ENCODE peak calls at places on chromosomes 1 and 21, in four cellular contexts. One of them, this sample, is unnamed.

GRCh38 chr1:201192478-201192804 is 1.8 kb downstream of the IGFN1 start:
- DNase-seq in HepG2: no peak
- DNase-seq in K562: no peak
- DNase-seq in SK-N-SH: no peak
- DNase-seq in this sample: no peak

GRCh38 chr1:235597867-235598553 is 51.6 kb downstream of the GNG4 start:
- DNase-seq in HepG2: peak; percentile 27
- DNase-seq in K562: peak; percentile 30
- DNase-seq in SK-N-SH: no peak
- DNase-seq in this sample: no peak

GRCh38 chr1:116163533-116163932 is 52.3 kb downstream of the MAB21L3 start:
- DNase-seq in HepG2: no peak
- DNase-seq in K562: no peak
- DNase-seq in SK-N-SH: no peak
- DNase-seq in this sample: no peak

GRCh38 chr21:36719614-36720013 is 20.7 kb downstream of the SIM2 start:
- DNase-seq in HepG2: no peak
- DNase-seq in K562: no peak
- DNase-seq in SK-N-SH: no peak
- DNase-seq in this sample: no peak

GRCh38 chr1:244092293-244093264 is 41.5 kb downstream of the ZBTB18 start:
- DNase-seq in HepG2: no peak
- DNase-seq in K562: no peak
- DNase-seq in SK-N-SH: no peak
- DNase-seq in this sample: no peak

GRCh38 chr1:196660272-196660671 is 8.4 kb downstream of the CFH start:
- DNase-seq in HepG2: no peak
- DNase-seq in K562: no peak
- DNase-seq in SK-N-SH: no peak
- DNase-seq in this sample: no peak

GRCh38 chr1:22414244-22414751 is 37.4 kb upstream of the ZBTB40 start:
- DNase-seq in HepG2: peak; percentile 95
- DNase-seq in K562: peak; percentile 41
- DNase-seq in SK-N-SH: no peak
- DNase-seq in this sample: no peak

GRCh38 chr1:91948501-91949355 is 473 bp upstream of the BRDT start:
- DNase-seq in HepG2: no peak
- DNase-seq in K562: no peak
- DNase-seq in SK-N-SH: no peak
- DNase-seq in this sample: no peak

GRCh38 chr1:187383366-187383765 is 554.6 kb downstream of the PLA2G4A start:
- DNase-seq in HepG2: peak; percentile 7
- DNase-seq in K562: no peak
- DNase-seq in SK-N-SH: no peak
- DNase-seq in this sample: peak; percentile 17

GRCh38 chr21:38505654-38506523 is 7.6 kb upstream of the ERG start:
- DNase-seq in HepG2: peak; percentile 62
- DNase-seq in K562: peak; percentile 60
- DNase-seq in SK-N-SH: peak; percentile 56
- DNase-seq in this sample: no peak

GRCh38 chr1:214791961-214792360 is 189.0 kb downstream of the CENPF start:
- DNase-seq in HepG2: no peak
- DNase-seq in K562: no peak
- DNase-seq in SK-N-SH: no peak
- DNase-seq in this sample: no peak

GRCh38 chr21:25934130-25934529 is 199.4 kb downstream of the GABPA start:
- DNase-seq in HepG2: no peak
- DNase-seq in K562: no peak
- DNase-seq in SK-N-SH: no peak
- DNase-seq in this sample: no peak

GRCh38 chr1:24606621-24607020 is 36.5 kb upstream of the SRRM1 start:
- DNase-seq in HepG2: no peak
- DNase-seq in K562: no peak
- DNase-seq in SK-N-SH: no peak
- DNase-seq in this sample: no peak

GRCh38 chr1:56331892-56332567 is 247.3 kb downstream of the PLPP3 start:
- DNase-seq in HepG2: peak; percentile 95
- DNase-seq in K562: peak; percentile 36
- DNase-seq in SK-N-SH: no peak
- DNase-seq in this sample: no peak

GRCh38 chr1:62685431-62685859 is 2.7 kb downstream of the DOCK7 start:
- DNase-seq in HepG2: no peak
- DNase-seq in K562: peak; percentile 34
- DNase-seq in SK-N-SH: no peak
- DNase-seq in this sample: no peak

GRCh38 chr1:171486048-171486519 is 754 bp downstream of the PRRC2C start:
- DNase-seq in HepG2: peak; percentile 50
- DNase-seq in K562: peak; percentile 69
- DNase-seq in SK-N-SH: no peak
- DNase-seq in this sample: no peak

GRCh38 chr21:40165212-40165611 is 298.0 kb downstream of the PCP4 start:
- DNase-seq in HepG2: no peak
- DNase-seq in K562: no peak
- DNase-seq in SK-N-SH: no peak
- DNase-seq in this sample: no peak

GRCh38 chr1:235045921-235046601 is 82.6 kb downstream of the TOMM20 start:
- DNase-seq in HepG2: no peak
- DNase-seq in K562: no peak
- DNase-seq in SK-N-SH: no peak
- DNase-seq in this sample: no peak

GRCh38 chr21:46425566-46425965 is 33.1 kb upstream of the DIP2A start:
- DNase-seq in HepG2: no peak
- DNase-seq in K562: no peak
- DNase-seq in SK-N-SH: no peak
- DNase-seq in this sample: no peak
- TF ChIP-seq FOXJ3 in HepG2: no peak
- TF ChIP-seq FOXJ3 in K562: no peak
- TF ChIP-seq FOXJ3 in SK-N-SH: no peak
- TF ChIP-seq FOXJ3 in this sample: no peak

GRCh38 chr1:10033359-10033845 is 644 bp downstream of the UBE4B start:
- DNase-seq in HepG2: peak; percentile 51
- DNase-seq in K562: peak; percentile 78
- DNase-seq in SK-N-SH: no peak
- DNase-seq in this sample: peak; percentile 25

GRCh38 chr1:10032287-10032589 is 520 bp upstream of the UBE4B start:
- DNase-seq in HepG2: no peak
- DNase-seq in K562: no peak
- DNase-seq in SK-N-SH: no peak
- DNase-seq in this sample: no peak

GRCh38 chr1:10027027-10027426 is 5.7 kb upstream of the UBE4B start:
- DNase-seq in HepG2: no peak
- DNase-seq in K562: no peak
- DNase-seq in SK-N-SH: no peak
- DNase-seq in this sample: no peak

GRCh38 chr1:10032590-10033358 is at the start of gene UBE4B:
- DNase-seq in HepG2: peak; percentile 94
- DNase-seq in K562: peak; percentile 99
- DNase-seq in SK-N-SH: peak; percentile 99
- DNase-seq in this sample: peak; percentile 99

DNA sequence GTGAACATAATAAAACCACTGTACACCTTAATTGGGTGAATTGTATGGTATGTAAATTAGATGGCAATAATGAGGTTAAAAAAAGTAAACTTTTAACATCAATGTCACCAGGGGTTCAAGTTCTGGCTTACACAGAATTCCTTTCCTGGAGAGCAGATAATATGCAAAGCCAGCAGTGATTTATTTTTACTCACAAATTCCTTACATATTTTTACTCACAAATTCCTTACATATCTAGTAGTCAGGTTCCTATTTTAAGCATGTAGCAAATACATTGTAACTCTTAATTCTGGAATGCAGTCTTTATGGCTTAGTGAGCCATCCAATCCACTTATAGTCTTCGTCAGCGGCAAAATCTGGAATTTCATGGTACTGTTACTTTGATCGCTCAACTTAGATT is 1.3 kb upstream of the UBE4B start:
- DNase-seq in HepG2: no peak
- DNase-seq in K562: no peak
- DNase-seq in SK-N-SH: no peak
- DNase-seq in this sample: no peak
- TF ChIP-seq FOXJ3 in HepG2: no peak
- TF ChIP-seq FOXJ3 in K562: no peak
- TF ChIP-seq FOXJ3 in SK-N-SH: no peak
- TF ChIP-seq FOXJ3 in this sample: no peak

DNA sequence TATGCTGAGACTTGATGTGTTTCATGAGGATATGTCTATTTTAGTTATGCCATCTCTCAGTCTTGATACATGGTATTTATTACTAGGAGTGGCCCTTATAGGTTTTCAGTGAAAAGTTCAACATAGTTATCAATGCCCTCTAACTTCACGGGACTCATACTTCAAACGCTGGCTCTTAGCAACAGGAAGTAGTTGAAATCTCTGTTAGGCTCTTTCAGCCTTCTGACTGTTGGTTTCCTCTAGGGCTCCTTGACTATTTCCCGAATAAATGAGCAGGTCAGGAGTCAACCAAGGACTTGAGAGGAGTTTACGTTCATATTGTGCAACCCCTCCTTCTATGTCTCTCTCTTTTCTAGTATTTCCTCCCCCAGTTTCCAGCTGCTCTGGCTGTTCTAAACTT is 141.8 kb downstream of the RGS7 start:
- DNase-seq in HepG2: no peak
- DNase-seq in K562: no peak
- DNase-seq in SK-N-SH: no peak
- DNase-seq in this sample: no peak
- TF ChIP-seq FOXJ3 in HepG2: no peak
- TF ChIP-seq FOXJ3 in K562: no peak
- TF ChIP-seq FOXJ3 in SK-N-SH: no peak
- TF ChIP-seq FOXJ3 in this sample: no peak

DNA sequence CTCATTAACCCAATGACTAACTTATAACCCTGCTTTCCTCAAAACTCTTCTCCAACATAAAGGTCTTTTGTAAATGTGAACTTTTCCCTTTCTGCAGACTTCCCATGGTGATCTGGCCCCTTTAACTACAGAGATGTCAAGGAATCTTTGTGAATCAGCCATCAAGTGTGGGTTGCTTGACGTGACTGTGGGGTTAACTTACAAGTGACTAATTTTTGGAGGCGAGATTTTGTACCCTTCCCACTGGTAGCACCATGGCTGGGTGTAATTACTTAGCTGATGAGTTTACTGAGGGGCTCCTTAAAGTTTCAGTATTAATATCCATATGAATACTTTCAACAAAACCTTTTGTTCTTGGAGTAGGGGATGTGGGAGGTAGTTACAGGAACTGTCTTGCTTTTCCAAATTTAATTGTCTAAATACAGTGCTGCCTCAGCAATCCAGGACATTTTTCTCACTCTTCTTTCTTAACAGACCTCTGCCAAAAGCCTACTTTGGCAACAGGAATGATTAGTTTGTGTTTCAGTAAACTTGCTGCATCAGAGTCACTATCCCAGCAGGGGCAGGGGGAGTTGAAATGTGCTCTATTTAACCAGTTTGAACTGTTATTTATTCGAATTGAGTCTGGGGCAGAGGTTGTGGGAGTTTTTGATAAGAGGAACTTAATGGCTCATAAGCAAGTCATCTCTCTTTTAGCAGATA is 217.3 kb upstream of the FGGY start:
- DNase-seq in HepG2: no peak
- DNase-seq in K562: no peak
- DNase-seq in SK-N-SH: no peak
- DNase-seq in this sample: no peak
- TF ChIP-seq FOXJ3 in HepG2: no peak
- TF ChIP-seq FOXJ3 in K562: no peak
- TF ChIP-seq FOXJ3 in SK-N-SH: no peak
- TF ChIP-seq FOXJ3 in this sample: no peak

GRCh38 chr1:106756752-106757151 is 299.7 kb upstream of the PRMT6 start:
- DNase-seq in HepG2: no peak
- DNase-seq in K562: no peak
- DNase-seq in SK-N-SH: no peak
- DNase-seq in this sample: no peak
- TF ChIP-seq FOXJ3 in HepG2: no peak
- TF ChIP-seq FOXJ3 in K562: no peak
- TF ChIP-seq FOXJ3 in SK-N-SH: no peak
- TF ChIP-seq FOXJ3 in this sample: no peak